ENCODE peak calls at places on chromosomes 2 and 18, in eight cellular contexts. Y is heart left ventricle, T is uterus, A is AG04449, Q is LNCaP clone FGC, K is gastrocnemius medialis, E is heart right ventricle, J is fibroblast of the aortic adventitia. P is an unnamed sample.

GRCh38 chr2:138019289-138019688 is 55.0 kb downstream of the HNMT start:
- DNase-seq in Y (no peak), T (no peak), A (no peak), Q (no peak), K (no peak), E (no peak), J (peak), P (no peak)

GRCh38 chr2:173134703-173135102 is 59.1 kb downstream of the MAP3K20 start:
- DNase-seq in Y (no peak), T (no peak), A (no peak), Q (no peak), K (no peak), E (no peak), J (no peak), P (peak)

GRCh38 chr2:197614532-197614931 is 60.9 kb downstream of the RFTN2 start:
- DNase-seq in Y (no peak), T (no peak), A (no peak), Q (no peak), K (no peak), E (no peak), J (no peak), P (no peak)

GRCh38 chr18:13268035-13268700 is 49.6 kb downstream of the LDLRAD4 start:
- DNase-seq in Y (no peak), T (peak), A (no peak), Q (no peak), K (no peak), E (no peak), J (peak), P (peak)

GRCh38 chr18:48539406-48540328 is 836 bp downstream of the CTIF start:
- DNase-seq in Y (peak), T (peak), A (no peak), Q (no peak), K (peak), E (peak), J (peak), P (peak)

GRCh38 chr2:207833265-207833751 is 63.6 kb upstream of the FZD5 start:
- DNase-seq in Y (no peak), T (no peak), A (no peak), Q (no peak), K (no peak), E (no peak), J (no peak), P (peak)

GRCh38 chr2:61645911-61646310 is 107.8 kb upstream of the XPO1 start:
- DNase-seq in Y (no peak), T (no peak), A (peak), Q (no peak), K (no peak), E (no peak), J (peak), P (peak)

GRCh38 chr2:213086050-213086449 is 65.4 kb downstream of the IKZF2 start:
- DNase-seq in Y (no peak), T (no peak), A (no peak), Q (no peak), K (no peak), E (no peak), J (peak), P (no peak)

GRCh38 chr2:41736586-41736985 is 311.2 kb upstream of the PKDCC start:
- DNase-seq in Y (no peak), T (no peak), A (no peak), Q (no peak), K (no peak), E (no peak), J (no peak), P (no peak)

GRCh38 chr18:74456409-74457042 is 582 bp downstream of the DIPK1C start:
- DNase-seq in Y (no peak), T (no peak), A (no peak), Q (no peak), K (no peak), E (no peak), J (no peak), P (no peak)

DNA sequence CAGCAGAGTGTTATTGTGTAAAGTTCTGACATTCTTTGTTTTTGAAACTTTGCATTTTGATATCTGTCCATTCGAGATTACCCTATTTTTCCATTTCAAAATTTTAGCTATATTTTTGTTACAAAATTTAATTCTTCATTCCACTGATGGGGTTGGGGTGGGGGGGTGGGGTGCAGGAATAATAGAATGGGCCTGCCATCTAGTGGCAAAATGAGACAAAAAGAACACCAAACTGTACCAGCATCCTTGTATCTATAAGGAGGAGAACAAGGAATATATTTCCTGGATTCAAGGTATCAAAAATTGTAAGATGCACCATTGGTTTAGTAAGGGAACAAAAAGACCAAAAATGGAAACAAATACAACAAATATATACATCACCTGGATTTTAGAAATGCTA is 27.9 kb upstream of the TTR start:
- DNase-seq in Y (no peak), T (no peak), A (no peak), Q (no peak), K (no peak), E (no peak), J (no peak), P (no peak)
- TF ChIP-seq CTCF in Y (no peak), T (no peak), A (no peak), Q (peak), K (no peak), E (no peak), J (no peak), P (no peak)

GRCh38 chr2:235936493-235936892 is 231.7 kb downstream of the GBX2 start:
- DNase-seq in Y (no peak), T (no peak), A (no peak), Q (peak), K (no peak), E (no peak), J (no peak), P (peak)
- TF ChIP-seq CTCF in Y (no peak), T (no peak), A (no peak), Q (peak), K (no peak), E (peak), J (peak), P (peak)

GRCh38 chr18:79553696-79554095 is 125.9 kb upstream of the CTDP1 start:
- DNase-seq in Y (no peak), T (no peak), A (no peak), Q (no peak), K (no peak), E (no peak), J (no peak), P (no peak)

GRCh38 chr18:79553154-79553553 is 126.4 kb upstream of the CTDP1 start:
- DNase-seq in Y (no peak), T (no peak), A (no peak), Q (no peak), K (no peak), E (no peak), J (no peak), P (no peak)

GRCh38 chr18:79554945-79555645 is 124.5 kb upstream of the CTDP1 start:
- DNase-seq in Y (no peak), T (peak), A (no peak), Q (no peak), K (no peak), E (no peak), J (no peak), P (no peak)

GRCh38 chr18:79555885-79556284 is 123.7 kb upstream of the CTDP1 start:
- DNase-seq in Y (no peak), T (peak), A (no peak), Q (no peak), K (no peak), E (no peak), J (no peak), P (no peak)

GRCh38 chr18:79554321-79554720 is 125.3 kb upstream of the CTDP1 start:
- DNase-seq in Y (no peak), T (peak), A (no peak), Q (no peak), K (no peak), E (no peak), J (no peak), P (no peak)
- TF ChIP-seq CTCF in Y (no peak), T (no peak), A (no peak), Q (no peak), K (no peak), E (no peak), J (no peak), P (no peak)

DNA sequence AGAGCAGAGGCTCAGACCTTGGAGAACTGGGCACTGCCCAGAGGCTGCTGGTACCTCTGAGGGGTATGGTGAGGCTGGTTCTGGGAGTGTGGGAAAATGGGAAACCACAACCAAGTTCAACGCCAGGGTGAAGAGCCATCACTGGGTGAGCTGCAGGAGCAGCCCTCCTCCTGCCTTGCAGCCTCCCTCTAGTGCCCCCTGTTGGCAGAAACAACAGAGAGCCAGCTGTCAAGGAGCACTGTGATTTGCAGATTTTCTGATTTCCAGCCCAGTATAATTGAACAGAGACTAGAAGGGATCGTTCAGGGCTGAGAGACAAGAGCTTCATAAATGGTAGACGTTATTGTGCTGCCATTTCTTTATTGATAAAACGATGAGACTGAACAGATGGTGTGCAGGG is 50.5 kb downstream of the MAPK4 start:
- DNase-seq in Y (no peak), T (no peak), A (no peak), Q (no peak), K (no peak), E (no peak), J (no peak), P (no peak)
- TF ChIP-seq CTCF in Y (no peak), T (no peak), A (no peak), Q (no peak), K (no peak), E (no peak), J (no peak), P (no peak)

GRCh38 chr2:216215991-216216390 is 106.8 kb downstream of the XRCC5 start:
- DNase-seq in Y (no peak), T (no peak), A (no peak), Q (peak), K (no peak), E (no peak), J (peak), P (peak)
- TF ChIP-seq CTCF in Y (no peak), T (no peak), A (peak), Q (peak), K (peak), E (no peak), J (peak), P (peak)

GRCh38 chr2:7726989-7727388 is 809.8 kb downstream of the RNF144A start:
- DNase-seq in Y (no peak), T (no peak), A (no peak), Q (no peak), K (no peak), E (no peak), J (no peak), P (no peak)

GRCh38 chr2:7725850-7726242 is 808.6 kb downstream of the RNF144A start:
- DNase-seq in Y (no peak), T (no peak), A (no peak), Q (no peak), K (no peak), E (no peak), J (no peak), P (no peak)

GRCh38 chr2:7722212-7722910 is 805.1 kb downstream of the RNF144A start:
- DNase-seq in Y (no peak), T (no peak), A (no peak), Q (no peak), K (no peak), E (no peak), J (no peak), P (no peak)

GRCh38 chr2:7724336-7724735 is 807.1 kb downstream of the RNF144A start:
- DNase-seq in Y (no peak), T (no peak), A (no peak), Q (no peak), K (no peak), E (no peak), J (no peak), P (no peak)

GRCh38 chr2:7725132-7725849 is 808.1 kb downstream of the RNF144A start:
- DNase-seq in Y (no peak), T (no peak), A (no peak), Q (no peak), K (no peak), E (no peak), J (peak), P (peak)
- TF ChIP-seq CTCF in Y (no peak), T (peak), A (no peak), Q (peak), K (no peak), E (peak), J (no peak), P (no peak)

GRCh38 chr2:220318508-220318907 is 691.1 kb downstream of the SLC4A3 start:
- DNase-seq in Y (no peak), T (no peak), A (no peak), Q (no peak), K (no peak), E (no peak), J (no peak), P (no peak)
- TF ChIP-seq CTCF in Y (no peak), T (no peak), A (no peak), Q (no peak), K (no peak), E (no peak), J (no peak), P (no peak)

GRCh38 chr2:52862801-52863200 is 904.8 kb upstream of the CHAC2 start:
- DNase-seq in Y (no peak), T (no peak), A (no peak), Q (no peak), K (no peak), E (no peak), J (peak), P (peak)
- TF ChIP-seq CTCF in Y (no peak), T (no peak), A (no peak), Q (no peak), K (no peak), E (no peak), J (no peak), P (no peak)

GRCh38 chr2:17996978-17997377 is 118.5 kb downstream of the KCNS3 start:
- DNase-seq in Y (no peak), T (no peak), A (no peak), Q (no peak), K (no peak), E (no peak), J (no peak), P (no peak)

GRCh38 chr2:18001671-18002070 is 123.2 kb downstream of the KCNS3 start:
- DNase-seq in Y (no peak), T (no peak), A (no peak), Q (no peak), K (no peak), E (no peak), J (no peak), P (no peak)
- TF ChIP-seq CTCF in Y (no peak), T (no peak), A (no peak), Q (no peak), K (no peak), E (no peak), J (no peak), P (no peak)